ENCODE peak calls at places on chromosomes 16 and 17, in nine cellular contexts. S, X, Z, K, H, N, L, R and W are unnamed samples.

GRCh38 chr17:44200478-44201155 is 933 bp upstream of the ATXN7L3 start:
- DNase-seq in Z (no peak), H (no peak), X (no peak), R (no peak), S (no peak), L (no peak), N (no peak), K (no peak), W (no peak)

GRCh38 chr17:13460646-13461045 is 141.1 kb downstream of the HS3ST3A1 start:
- DNase-seq in S (no peak), H (no peak), R (no peak), N (peak), Z (no peak), L (no peak), K (no peak), X (no peak), W (no peak)

GRCh38 chr17:76155988-76156661 is 15.1 kb upstream of the FOXJ1 start:
- DNase-seq in N (no peak), R (no peak), H (no peak), L (no peak), S (no peak), K (no peak), Z (no peak), X (no peak), W (no peak)

GRCh38 chr16:50711862-50712567 is 18.6 kb downstream of the NOD2 start:
- DNase-seq in R (no peak), N (no peak), X (no peak), L (no peak), S (peak), K (no peak), Z (no peak), H (no peak), W (no peak)

GRCh38 chr16:29824589-29825144 is 4.4 kb downstream of the MVP start:
- DNase-seq in H (no peak), R (no peak), S (no peak), L (no peak), K (no peak), X (no peak), Z (peak), N (peak), W (no peak)

GRCh38 chr17:76002100-76002499 is 1.4 kb downstream of the CDK3 start:
- DNase-seq in S (no peak), N (no peak), H (no peak), K (no peak), Z (no peak), X (no peak), L (no peak), R (no peak), W (no peak)

GRCh38 chr16:12177643-12178042 is 201.1 kb downstream of the SNX29 start:
- DNase-seq in X (no peak), S (no peak), K (no peak), N (no peak), L (no peak), R (no peak), H (no peak), Z (no peak), W (no peak)

GRCh38 chr16:6732166-6732565 is 600.5 kb upstream of the RBFOX1 start:
- DNase-seq in R (no peak), L (no peak), S (no peak), N (no peak), K (no peak), Z (no peak), X (no peak), H (no peak), W (no peak)

GRCh38 chr17:28427372-28427771 is 21.4 kb upstream of the SLC46A1 start:
- DNase-seq in Z (no peak), N (no peak), H (no peak), S (no peak), L (no peak), R (no peak), X (no peak), K (no peak), W (no peak)

GRCh38 chr17:71987634-71988033 is 133.2 kb upstream of the SOX9 start:
- DNase-seq in X (no peak), R (no peak), H (no peak), K (no peak), L (no peak), N (no peak), S (peak), Z (peak), W (no peak)

GRCh38 chr17:79811888-79812205 is 15.0 kb upstream of the CBX8 start:
- DNase-seq in R (no peak), X (no peak), K (no peak), L (no peak), Z (no peak), H (no peak), S (no peak), N (no peak), W (no peak)

GRCh38 chr17:79814624-79814965 is 17.7 kb upstream of the CBX8 start:
- DNase-seq in K (no peak), Z (no peak), N (no peak), S (no peak), L (no peak), H (no peak), R (no peak), X (no peak), W (no peak)

GRCh38 chr17:79812206-79812968 is 15.5 kb upstream of the CBX8 start:
- DNase-seq in H (peak), S (no peak), L (no peak), N (no peak), X (no peak), R (no peak), Z (no peak), K (no peak), W (no peak)

GRCh38 chr17:79813826-79814623 is 17.1 kb upstream of the CBX8 start:
- DNase-seq in N (no peak), L (no peak), Z (no peak), K (no peak), X (no peak), H (peak), S (no peak), R (no peak), W (no peak)

DNA sequence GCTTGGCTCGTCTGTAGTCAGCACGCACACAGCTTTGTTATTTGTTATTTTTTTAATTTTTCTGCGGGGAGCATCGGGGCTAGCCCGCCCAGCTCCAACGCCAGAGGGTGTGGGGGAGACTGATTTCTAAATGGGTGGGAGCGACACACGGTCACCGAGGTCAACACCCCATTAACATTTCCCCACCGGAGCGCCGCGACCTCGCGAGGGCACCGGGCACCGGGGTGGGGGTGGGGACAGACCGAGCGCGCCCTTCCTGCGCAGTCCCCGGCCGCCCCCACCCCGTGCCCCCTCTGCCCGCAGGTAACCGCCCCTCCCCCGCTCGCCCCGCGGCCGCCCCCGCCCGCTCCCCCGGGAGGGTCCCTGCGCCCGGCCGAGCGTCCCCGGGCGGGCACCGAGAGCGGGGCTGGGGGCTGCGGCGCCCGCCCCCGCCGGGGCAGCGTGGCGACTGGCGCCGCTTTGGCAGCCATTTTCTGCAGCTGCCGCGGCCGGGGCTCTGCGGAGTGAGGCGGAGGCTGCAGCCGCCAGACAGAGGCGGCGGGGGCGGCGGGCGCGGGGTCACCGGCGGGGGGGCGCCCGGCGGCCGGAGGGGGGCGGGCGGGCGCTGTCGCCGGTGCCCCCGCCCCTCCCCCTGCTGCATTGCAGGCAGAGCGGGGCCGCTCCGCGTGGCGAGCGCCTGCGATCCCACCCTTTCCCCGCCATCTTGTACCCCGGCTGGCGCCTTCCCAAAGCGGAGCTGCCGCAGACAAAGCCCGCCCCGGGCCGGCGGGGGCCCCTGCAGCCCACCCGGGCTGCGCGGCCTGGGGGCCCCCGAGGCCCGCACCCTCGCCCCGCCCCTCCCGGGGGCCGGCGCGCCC is 16.3 kb upstream of the CBX8 start:
- DNase-seq in X (no peak), S (no peak), H (peak), R (no peak), Z (no peak), L (no peak), K (no peak), N (no peak), W (no peak)
- TF ChIP-seq CTCF in X (no peak), S (no peak), H (no peak), R (no peak), Z (no peak), L (no peak), K (no peak), N (no peak), W (no peak)

GRCh38 chr16:53545433-53545832 is 42.4 kb upstream of the AKTIP start:
- DNase-seq in N (no peak), S (no peak), L (no peak), Z (no peak), X (no peak), H (peak), K (peak), R (no peak), W (no peak)

GRCh38 chr16:53546988-53547391 is 44.0 kb upstream of the AKTIP start:
- DNase-seq in R (no peak), K (no peak), S (no peak), X (no peak), Z (peak), H (peak), N (peak), L (no peak), W (no peak)

GRCh38 chr16:53549970-53550406 is 47.0 kb upstream of the AKTIP start:
- DNase-seq in L (peak), R (peak), S (peak), K (peak), H (peak), N (peak), Z (peak), X (peak), W (peak)
- TF ChIP-seq CTCF in L (peak), R (peak), S (peak), K (peak), H (peak), N (peak), Z (peak), X (no peak), W (peak)

GRCh38 chr17:30992551-30992950 is 21.7 kb downstream of the RNF135 start:
- DNase-seq in K (no peak), L (no peak), X (no peak), R (no peak), N (no peak), H (no peak), S (no peak), Z (no peak), W (no peak)
- TF ChIP-seq CTCF in K (no peak), L (no peak), X (no peak), R (no peak), N (no peak), H (no peak), S (no peak), Z (no peak), W (no peak)

GRCh38 chr17:50596191-50597037 is 35.9 kb downstream of the CACNA1G start:
- DNase-seq in X (no peak), R (no peak), K (no peak), N (no peak), Z (no peak), H (peak), S (no peak), L (no peak), W (no peak)
- TF ChIP-seq CTCF in X (no peak), R (peak), K (no peak), N (peak), Z (no peak), H (peak), S (no peak), L (peak), W (no peak)

DNA sequence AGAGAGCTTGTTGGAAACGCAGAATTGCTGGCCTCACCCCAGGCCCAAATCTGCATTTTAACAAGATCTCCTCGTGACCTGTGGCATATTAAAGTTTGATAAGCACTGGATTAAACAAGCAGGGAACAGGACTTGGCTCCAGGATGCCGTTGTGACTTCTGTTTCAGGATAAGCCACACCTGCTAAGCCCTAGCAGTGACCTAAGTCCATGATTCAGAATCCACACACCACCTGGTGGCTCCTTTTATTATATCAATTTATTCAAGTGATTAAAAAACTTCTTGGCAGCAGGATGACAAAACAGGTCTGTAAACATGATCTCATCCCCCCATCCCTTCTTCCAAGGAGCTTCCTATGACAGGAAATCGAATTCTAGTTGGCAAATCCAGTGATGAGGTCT is 9.1 kb downstream of the NAGPA start:
- DNase-seq in K (no peak), H (no peak), R (no peak), S (peak), N (no peak), X (peak), Z (peak), L (no peak), W (no peak)
- TF ChIP-seq CTCF in K (peak), H (no peak), R (no peak), S (no peak), N (peak), X (no peak), Z (peak), L (no peak), W (no peak)

GRCh38 chr16:1090620-1091587 is 5.1 kb downstream of the C1QTNF8 start:
- DNase-seq in K (no peak), Z (no peak), H (no peak), L (no peak), R (no peak), S (peak), N (no peak), X (no peak), W (no peak)

GRCh38 chr16:1089439-1089821 is 6.6 kb downstream of the C1QTNF8 start:
- DNase-seq in Z (no peak), K (no peak), N (no peak), H (no peak), S (peak), L (no peak), X (no peak), R (no peak), W (no peak)

GRCh38 chr16:1088295-1089170 is 7.5 kb downstream of the C1QTNF8 start:
- DNase-seq in H (no peak), K (no peak), R (no peak), X (peak), N (no peak), S (no peak), Z (no peak), L (no peak), W (no peak)

GRCh38 chr16:1091992-1092552 is 4.0 kb downstream of the C1QTNF8 start:
- DNase-seq in Z (no peak), H (no peak), X (no peak), S (no peak), L (no peak), K (no peak), R (no peak), N (no peak), W (no peak)

DNA sequence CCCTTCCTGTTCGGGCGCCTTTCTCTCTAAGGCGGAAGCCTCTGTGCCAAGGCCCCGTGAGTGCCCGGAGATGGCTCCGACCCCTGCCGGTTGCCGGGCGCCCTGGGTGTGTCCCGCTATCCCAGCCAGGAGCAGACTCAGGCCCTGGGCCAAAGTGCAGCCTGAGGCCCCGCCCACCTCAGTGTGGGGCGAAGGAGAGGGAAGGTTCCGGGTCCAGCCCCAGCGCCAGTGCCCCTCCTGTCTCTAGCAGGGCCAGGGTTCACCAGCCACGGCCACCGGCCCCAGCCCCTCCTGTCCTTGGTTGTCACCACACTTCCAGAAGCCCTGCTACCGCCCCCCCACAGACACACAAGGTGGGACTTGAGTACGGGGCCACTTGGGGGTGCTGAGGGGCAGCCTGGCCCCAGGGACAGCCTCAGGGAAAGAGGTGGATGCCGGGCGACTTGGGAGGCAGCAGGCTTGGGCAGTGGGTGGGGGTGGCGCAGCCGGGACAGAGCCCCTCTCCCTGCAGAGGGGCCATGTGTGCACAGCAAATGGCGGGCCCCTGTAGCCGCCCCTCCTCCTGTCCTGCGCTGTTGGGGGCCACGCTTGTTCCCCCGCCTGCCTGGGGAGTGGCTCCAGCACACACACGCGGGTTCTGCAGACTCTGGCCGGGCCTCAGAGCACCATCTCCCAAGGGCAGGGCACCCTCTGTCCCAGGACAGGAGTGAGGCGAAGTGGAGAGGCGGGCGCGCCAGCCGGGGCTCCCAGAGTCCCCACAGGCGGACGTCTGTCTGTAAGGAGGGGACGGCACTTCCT is 6.0 kb downstream of the C1QTNF8 start:
- DNase-seq in R (no peak), H (no peak), X (peak), K (no peak), S (peak), L (no peak), Z (no peak), N (no peak), W (no peak)
- TF ChIP-seq CTCF in R (peak), H (no peak), X (no peak), K (no peak), S (peak), L (no peak), Z (no peak), N (no peak), W (no peak)

DNA sequence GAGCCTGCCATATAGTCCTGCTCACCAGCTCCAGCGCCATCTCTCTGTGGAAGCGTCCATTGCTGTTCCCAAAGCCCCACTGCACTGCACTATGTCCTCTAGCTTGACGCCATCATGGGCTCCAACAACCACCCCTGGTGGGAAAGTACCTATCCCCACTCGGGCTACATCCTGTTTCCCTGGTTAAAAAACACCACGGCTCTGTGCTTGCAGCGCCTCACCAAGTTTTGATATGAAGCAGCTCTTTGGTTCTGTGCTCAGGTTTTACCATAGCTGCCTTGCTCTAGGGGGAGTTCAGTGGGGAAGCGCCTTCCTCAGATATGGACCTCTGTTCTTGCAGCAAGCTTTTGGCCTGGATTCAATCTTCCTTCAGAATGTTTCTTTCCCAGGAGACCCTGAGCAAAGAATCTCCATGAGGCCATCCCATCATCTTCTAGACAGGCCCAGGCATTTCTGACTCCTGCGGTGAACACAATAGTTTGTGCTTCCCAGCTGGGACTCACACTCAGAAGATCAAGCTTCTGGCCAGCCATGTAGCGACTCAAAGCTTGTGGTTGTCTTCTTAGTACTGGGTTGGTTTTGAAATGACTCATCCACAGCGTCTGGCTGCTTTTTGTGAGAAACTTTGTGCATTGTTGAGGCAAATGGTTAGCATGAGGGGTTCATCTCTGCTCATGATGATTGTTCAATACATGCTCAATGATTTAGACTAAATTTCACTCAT is 39.5 kb downstream of the DYNLRB2 start:
- DNase-seq in R (no peak), Z (no peak), K (peak), L (no peak), X (no peak), H (no peak), S (no peak), N (no peak), W (no peak)
- TF ChIP-seq CTCF in R (no peak), Z (no peak), K (no peak), L (no peak), X (no peak), H (no peak), S (no peak), N (no peak), W (no peak)

GRCh38 chr17:57086069-57086930 is 1.3 kb downstream of the AKAP1 start:
- DNase-seq in H (peak), K (peak), X (peak), S (no peak), N (no peak), L (no peak), R (no peak), Z (peak), W (no peak)

GRCh38 chr17:57088298-57088697 is 3.3 kb downstream of the AKAP1 start:
- DNase-seq in X (no peak), S (no peak), L (no peak), R (no peak), H (no peak), Z (no peak), K (no peak), N (no peak), W (no peak)

GRCh38 chr17:57084361-57084801 is 665 bp upstream of the AKAP1 start:
- DNase-seq in N (no peak), K (no peak), Z (no peak), S (no peak), R (no peak), H (no peak), L (no peak), X (no peak), W (no peak)

GRCh38 chr17:57085448-57086068 is 512 bp downstream of the AKAP1 start:
- DNase-seq in Z (peak), N (peak), S (no peak), H (peak), K (peak), R (peak), L (no peak), X (peak), W (peak)

GRCh38 chr17:57084802-57085447 is at the start of gene AKAP1:
- DNase-seq in H (peak), N (peak), K (peak), S (peak), Z (peak), R (peak), L (no peak), X (peak), W (peak)
- TF ChIP-seq CTCF in H (no peak), N (no peak), K (no peak), S (peak), Z (peak), R (peak), L (peak), X (no peak), W (peak)

DNA sequence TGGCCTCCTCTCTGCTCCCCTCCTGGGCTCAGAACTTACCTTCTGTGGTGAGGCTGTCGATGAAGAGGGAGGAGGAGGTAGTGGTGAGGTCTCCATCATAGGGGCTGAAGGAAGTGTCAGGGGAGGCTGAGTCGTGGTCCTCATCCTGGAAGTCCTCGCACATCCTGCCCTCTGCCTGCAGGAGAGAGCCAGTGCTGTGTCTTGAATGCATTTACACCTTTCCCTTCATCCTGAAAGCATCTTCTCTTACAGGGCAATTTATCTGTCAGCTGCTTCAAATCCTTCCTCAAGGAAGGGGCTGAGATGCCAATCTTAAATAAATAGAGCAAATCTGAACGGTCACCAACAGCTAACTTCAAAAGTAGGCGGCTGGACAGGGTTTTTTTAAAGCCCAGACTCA is 73.6 kb downstream of the PLXDC1 start:
- DNase-seq in Z (no peak), X (no peak), K (no peak), L (no peak), H (no peak), N (no peak), R (no peak), S (no peak), W (no peak)
- TF ChIP-seq CTCF in Z (peak), X (no peak), K (no peak), L (peak), H (no peak), N (peak), R (no peak), S (no peak), W (no peak)